ENCODE peak calls at places on chromosome X, in five cellular contexts. R is cardiac muscle cell; Q is ascending aorta; O is CD8-positive, alpha-beta memory T cell; J is keratinocyte. C is an unnamed sample.

GRCh38 chrX:134880866-134881265 is 109.9 kb upstream of the SMIM10 start:
- DNase-seq in R (peak), Q (no peak), O (no peak), J (no peak), C (no peak)

GRCh38 chrX:16845686-16846085 is 24.5 kb downstream of the RBBP7 start:
- DNase-seq in R (no peak), Q (no peak), O (no peak), J (no peak), C (no peak)

GRCh38 chrX:101483705-101484104 is 1.6 kb upstream of the ARMCX4 start:
- DNase-seq in R (no peak), Q (no peak), O (no peak), J (no peak), C (no peak)

GRCh38 chrX:41025926-41026325 is 59.3 kb upstream of the USP9X start:
- DNase-seq in R (peak), Q (no peak), O (no peak), J (no peak), C (no peak)

GRCh38 chrX:68183612-68184214 is 249.6 kb downstream of the OPHN1 start:
- DNase-seq in R (peak), Q (no peak), O (no peak), J (no peak), C (no peak)

GRCh38 chrX:84118315-84118714 is 69.7 kb downstream of the RPS6KA6 start:
- DNase-seq in R (no peak), Q (no peak), O (no peak), J (no peak), C (no peak)

GRCh38 chrX:109732319-109732779 is 708 bp downstream of the ACSL4 start:
- DNase-seq in R (peak), Q (no peak), O (peak), J (no peak), C (no peak)

GRCh38 chrX:63513825-63514574 is 162.9 kb upstream of the SPIN4 start:
- DNase-seq in R (peak), Q (no peak), O (no peak), J (no peak), C (peak)

GRCh38 chrX:75623535-75623934 is 100.7 kb upstream of the ZDHHC15 start:
- DNase-seq in R (no peak), Q (no peak), O (no peak), J (no peak), C (no peak)

GRCh38 chrX:55450259-55450658 is 1.7 kb upstream of the MAGEH1 start:
- DNase-seq in R (peak), Q (no peak), O (no peak), J (no peak), C (no peak)

GRCh38 chrX:55451990-55452824 is at the start of gene MAGEH1:
- DNase-seq in R (peak), Q (peak), O (peak), J (no peak), C (peak)

GRCh38 chrX:55451626-55451989 is 319 bp upstream of the MAGEH1 start:
- DNase-seq in R (no peak), Q (no peak), O (no peak), J (no peak), C (no peak)

GRCh38 chrX:55451125-55451524 is 802 bp upstream of the MAGEH1 start:
- DNase-seq in R (peak), Q (no peak), O (no peak), J (no peak), C (no peak)

DNA sequence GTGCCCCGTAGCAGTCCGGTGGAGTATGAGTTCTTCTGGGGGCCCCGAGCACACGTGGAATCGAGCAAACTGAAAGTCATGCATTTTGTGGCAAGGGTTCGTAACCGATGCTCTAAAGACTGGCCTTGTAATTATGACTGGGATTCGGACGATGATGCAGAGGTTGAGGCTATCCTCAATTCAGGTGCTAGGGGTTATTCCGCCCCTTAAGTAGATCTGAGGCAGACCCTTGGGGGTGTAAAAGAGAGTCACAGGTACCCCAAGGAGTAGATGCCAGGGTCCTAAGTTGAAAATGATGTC is 848 bp downstream of the MAGEH1 start:
- DNase-seq in R (no peak), Q (no peak), O (no peak), J (no peak), C (no peak)
- H3K27ac ChIP-seq in R (no peak), Q (peak), O (peak), J (no peak), C (peak)

GRCh38 chrX:120740072-120740471 is 110.2 kb upstream of the C1GALT1C1 start:
- DNase-seq in R (no peak), Q (no peak), O (no peak), J (no peak), C (no peak)
- H3K27ac ChIP-seq in R (no peak), Q (no peak), O (no peak), J (no peak), C (no peak)

GRCh38 chrX:148228521-148228920 is 247.4 kb downstream of the FMR1NB start:
- DNase-seq in R (no peak), Q (no peak), O (no peak), J (no peak), C (no peak)

DNA sequence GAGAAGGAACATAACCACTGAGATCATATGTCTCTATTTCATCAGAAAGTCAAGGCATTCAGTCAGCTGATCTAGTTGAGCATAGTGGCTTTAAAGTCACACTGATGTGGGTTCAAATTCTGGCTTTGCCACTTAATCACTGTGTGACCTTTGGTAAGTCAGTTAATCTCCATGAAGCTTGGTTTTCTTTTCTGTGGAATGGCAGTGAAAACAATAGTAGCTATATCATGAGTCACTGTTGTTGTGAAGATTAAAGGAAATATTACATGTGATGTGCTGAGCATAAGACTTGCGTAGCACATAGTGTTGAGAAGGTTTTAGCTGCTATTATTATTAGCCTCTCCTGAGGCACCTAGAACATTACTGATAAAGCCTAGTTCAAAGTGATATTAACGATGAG is 242.2 kb downstream of the FMR1NB start:
- DNase-seq in R (no peak), Q (no peak), O (no peak), J (no peak), C (no peak)
- H3K27ac ChIP-seq in R (no peak), Q (no peak), O (no peak), J (no peak), C (no peak)

GRCh38 chrX:2693526-2694002 is 2.5 kb downstream of the CD99 start:
- DNase-seq in R (no peak), Q (no peak), O (no peak), J (no peak), C (no peak)
- H3K27ac ChIP-seq in R (peak), Q (no peak), O (peak), J (peak), C (no peak)